ENCODE peak calls at places on chromosomes 1 and 21, in nine cellular contexts. B is mammary epithelial cell, I is prostate gland, Q is glutamatergic neuron, K is left lung, T is HL-60, V is epithelial cell of esophagus, X is fibroblast of the aortic adventitia, H is kidney epithelial cell. N is an unnamed sample.

GRCh38 chr21:16624468-16625102 is 888.3 kb upstream of the CXADR start:
- DNase-seq in V (no peak), T (no peak), B (no peak), X (no peak), K (no peak), I (no peak), Q (peak), H (no peak), N (no peak)

GRCh38 chr1:244614879-244615278 is 38.0 kb upstream of the DESI2 start:
- DNase-seq in K (no peak), I (no peak), T (no peak), X (no peak), B (no peak), Q (no peak), V (no peak), H (no peak), N (no peak)

GRCh38 chr1:16981269-16981849 is 939 bp upstream of the MFAP2 start:
- DNase-seq in V (peak), Q (no peak), T (no peak), I (no peak), H (peak), X (peak), K (no peak), B (peak), N (no peak)

GRCh38 chr21:28758042-28758882 is 234.4 kb downstream of the LTN1 start:
- DNase-seq in X (peak), I (no peak), K (no peak), B (no peak), H (no peak), Q (no peak), V (peak), T (no peak), N (no peak)

GRCh38 chr21:43717166-43717853 is 1.6 kb upstream of the PDXK start:
- DNase-seq in B (no peak), V (no peak), I (no peak), T (no peak), K (peak), X (no peak), Q (peak), H (no peak), N (no peak)

GRCh38 chr21:25878334-25878733 is 143.6 kb downstream of the GABPA start:
- DNase-seq in Q (no peak), I (no peak), H (no peak), X (no peak), V (peak), K (no peak), B (peak), T (no peak), N (no peak)

GRCh38 chr21:27149034-27149433 is 182.1 kb upstream of the ADAMTS5 start:
- DNase-seq in B (no peak), V (no peak), K (no peak), I (no peak), T (no peak), Q (no peak), X (peak), H (no peak), N (no peak)

GRCh38 chr1:180228648-180229482 is 1.2 kb upstream of the LHX4 start:
- DNase-seq in Q (peak), K (no peak), X (no peak), V (peak), T (no peak), I (no peak), B (no peak), H (no peak), N (peak)

GRCh38 chr1:3340548-3341235 is 113.8 kb upstream of the ARHGEF16 start:
- DNase-seq in T (no peak), B (no peak), V (no peak), H (no peak), Q (no peak), X (no peak), I (no peak), K (no peak), N (no peak)

GRCh38 chr1:15758953-15759661 is 512 bp downstream of the FBLIM1 start:
- DNase-seq in Q (peak), H (no peak), K (peak), T (no peak), I (no peak), V (no peak), B (peak), X (no peak), N (no peak)

GRCh38 chr1:68174173-68175113 is 57.9 kb downstream of the WLS start:
- DNase-seq in T (no peak), V (peak), B (peak), X (peak), H (peak), Q (no peak), I (peak), K (no peak), N (no peak)

GRCh38 chr1:219555031-219555667 is 57.8 kb downstream of the ZC3H11B start:
- DNase-seq in T (no peak), I (peak), B (peak), X (peak), K (no peak), V (peak), Q (no peak), H (peak), N (no peak)

GRCh38 chr1:59364012-59364411 is 67.1 kb downstream of the FGGY start:
- DNase-seq in I (no peak), Q (no peak), H (no peak), V (no peak), B (no peak), T (no peak), K (no peak), X (no peak), N (no peak)

GRCh38 chr1:58815069-58815679 is 31.3 kb upstream of the JUN start:
- DNase-seq in K (peak), B (peak), H (peak), Q (peak), X (peak), I (peak), V (peak), T (peak), N (peak)

GRCh38 chr1:84073266-84073665 is 70.8 kb upstream of the PRKACB start:
- DNase-seq in Q (no peak), I (no peak), T (no peak), X (peak), K (no peak), B (no peak), V (no peak), H (no peak), N (no peak)

DNA sequence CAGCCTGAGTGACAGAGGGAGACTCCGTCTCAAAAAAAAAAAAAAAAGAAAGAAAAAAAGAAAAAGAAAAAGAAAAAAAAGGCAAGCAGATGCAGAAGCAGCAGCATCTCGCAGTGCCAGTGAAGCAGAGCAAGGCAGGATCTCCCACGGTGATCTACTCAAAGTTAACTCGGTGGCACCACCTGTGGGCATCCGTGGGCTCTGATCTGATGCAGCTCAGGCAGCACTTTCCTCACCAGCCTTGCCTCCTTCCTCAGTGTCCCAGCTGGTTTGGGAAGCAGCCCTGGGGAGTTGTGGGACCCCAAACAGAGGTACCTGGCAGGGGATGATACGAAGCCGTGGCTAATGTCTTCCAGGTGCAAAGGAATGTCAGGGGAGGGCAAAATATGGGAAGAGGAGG is 104.3 kb upstream of the KRTAP19-8 start:
- DNase-seq in V (no peak), H (no peak), B (no peak), K (no peak), Q (no peak), X (no peak), I (no peak), T (no peak), N (no peak)
- TF ChIP-seq CTCF in V (peak), H (peak), B (peak), K (no peak), Q (no peak), X (no peak), I (no peak), T (no peak), N (no peak)

GRCh38 chr1:37189111-37189510 is 154.8 kb upstream of the GRIK3 start:
- DNase-seq in K (no peak), Q (no peak), H (no peak), T (no peak), I (no peak), X (no peak), B (no peak), V (no peak), N (no peak)
- TF ChIP-seq CTCF in K (no peak), Q (no peak), H (no peak), T (no peak), I (no peak), X (no peak), B (no peak), V (no peak), N (no peak)

DNA sequence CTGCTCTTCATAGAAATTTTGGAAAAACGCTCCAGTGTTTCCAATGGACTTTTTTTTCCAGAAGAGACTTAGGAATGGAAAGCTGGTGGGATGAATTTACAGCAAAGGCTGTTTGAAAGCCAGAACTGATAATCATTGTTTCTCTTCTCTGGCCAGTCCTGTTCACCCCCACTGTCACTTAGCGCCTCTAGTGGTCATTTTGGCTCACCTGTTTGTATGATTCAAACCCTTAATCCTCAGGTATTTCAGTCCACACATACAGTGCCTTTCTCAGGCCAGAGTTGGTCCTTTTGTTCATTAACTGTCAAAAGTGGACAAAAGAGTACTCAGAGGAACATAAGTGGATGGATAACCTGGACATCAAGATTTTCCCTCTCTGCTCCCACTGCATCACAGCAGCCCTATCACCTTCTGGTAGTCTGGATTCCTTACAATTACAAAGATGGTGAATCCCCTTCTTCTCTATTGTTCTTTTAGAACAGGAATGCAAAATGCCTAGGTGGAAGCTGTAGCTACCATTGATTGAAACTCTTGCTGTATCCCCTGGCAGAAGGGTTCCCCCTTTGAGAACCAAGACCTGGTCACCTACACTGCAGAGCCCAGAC is 177.6 kb upstream of the OLFM3 start:
- DNase-seq in H (no peak), T (no peak), V (peak), X (no peak), Q (no peak), K (no peak), I (no peak), B (peak), N (no peak)
- TF ChIP-seq CTCF in H (peak), T (peak), V (peak), X (no peak), Q (peak), K (peak), I (no peak), B (peak), N (peak)

GRCh38 chr1:10688409-10688786 is 108.0 kb downstream of the CASZ1 start:
- DNase-seq in K (no peak), X (no peak), I (no peak), V (no peak), T (no peak), H (no peak), B (no peak), Q (no peak), N (no peak)

GRCh38 chr1:10691075-10691739 is 105.2 kb downstream of the CASZ1 start:
- DNase-seq in K (no peak), B (no peak), Q (no peak), I (no peak), H (no peak), V (no peak), T (no peak), X (no peak), N (no peak)

GRCh38 chr1:10691740-10692125 is 104.7 kb downstream of the CASZ1 start:
- DNase-seq in Q (no peak), X (no peak), H (no peak), T (no peak), V (no peak), B (no peak), I (no peak), K (no peak), N (no peak)

GRCh38 chr1:10692401-10693021 is 103.9 kb downstream of the CASZ1 start:
- DNase-seq in Q (no peak), X (no peak), H (no peak), T (peak), I (peak), V (peak), B (no peak), K (no peak), N (peak)

DNA sequence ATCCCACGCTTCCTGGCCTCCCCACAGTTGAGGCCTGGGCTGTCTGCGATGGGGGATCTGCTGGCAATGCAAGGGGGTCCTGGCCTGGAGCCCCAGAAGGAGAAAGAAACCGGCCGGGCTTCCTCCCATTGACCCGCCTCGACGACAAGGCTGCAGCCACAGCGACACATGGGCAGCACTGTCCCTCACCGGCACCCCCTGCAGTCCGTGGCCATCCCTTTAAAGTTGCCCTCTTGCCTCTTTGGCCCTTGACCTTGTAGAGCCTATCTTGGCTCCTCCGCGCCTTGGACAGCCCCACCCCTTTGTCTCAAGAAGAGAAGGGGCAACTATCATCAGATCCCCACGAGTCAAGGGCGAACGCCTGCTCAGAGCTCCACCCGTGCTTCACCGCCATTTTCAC is 106.0 kb downstream of the CASZ1 start:
- DNase-seq in H (no peak), X (no peak), T (no peak), B (no peak), Q (no peak), K (no peak), V (no peak), I (no peak), N (no peak)
- TF ChIP-seq CTCF in H (no peak), X (no peak), T (no peak), B (peak), Q (no peak), K (no peak), V (no peak), I (no peak), N (no peak)

GRCh38 chr1:63624911-63625310 is 31.7 kb downstream of the PGM1 start:
- DNase-seq in H (no peak), B (no peak), V (no peak), T (no peak), I (no peak), X (peak), K (no peak), Q (no peak), N (no peak)
- TF ChIP-seq CTCF in H (peak), B (peak), V (peak), T (no peak), I (no peak), X (peak), K (no peak), Q (no peak), N (no peak)

DNA sequence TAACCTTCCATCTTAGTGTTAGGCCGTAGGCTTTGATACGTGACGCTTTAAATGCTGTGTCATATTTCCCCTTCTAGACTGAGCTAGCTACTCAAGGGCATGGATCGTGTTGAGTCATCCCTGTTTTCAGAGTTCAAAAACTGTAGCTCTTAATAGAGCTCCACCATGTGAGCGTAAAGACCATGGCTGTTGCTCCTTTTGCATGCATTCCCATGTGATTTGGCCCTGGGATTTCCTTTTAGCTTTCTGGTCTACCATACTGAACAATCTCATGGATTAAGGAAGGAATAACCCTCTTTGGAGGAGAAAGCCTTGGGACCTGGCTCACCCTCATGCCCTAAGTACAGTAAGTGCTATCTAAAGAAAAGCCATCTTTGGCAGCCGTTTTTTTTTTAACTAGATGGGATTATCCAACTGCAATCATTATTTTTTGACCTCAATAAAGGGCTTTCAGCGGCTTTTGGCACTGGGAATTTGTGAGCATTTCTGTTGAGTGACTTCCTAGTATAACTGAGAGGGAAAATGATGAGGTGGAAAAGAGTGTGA is 76.6 kb downstream of the PLPP3 start:
- DNase-seq in H (no peak), I (no peak), X (peak), V (peak), B (no peak), Q (no peak), K (no peak), T (no peak), N (no peak)
- TF ChIP-seq CTCF in H (no peak), I (no peak), X (no peak), V (no peak), B (no peak), Q (no peak), K (no peak), T (no peak), N (no peak)

GRCh38 chr1:115476616-115477015 is 138.6 kb upstream of the NGF start:
- DNase-seq in V (no peak), B (no peak), K (no peak), T (no peak), X (peak), H (no peak), Q (no peak), I (no peak), N (no peak)
- TF ChIP-seq CTCF in V (no peak), B (no peak), K (no peak), T (no peak), X (peak), H (no peak), Q (no peak), I (no peak), N (no peak)